ENCODE peak calls at places on chromosomes 3 and 15, in five cellular contexts. One of them, this sample, is unnamed.

GRCh38 chr15:77426871-77427270 is 6.2 kb downstream of the HMG20A start:
- ATAC-seq in left cardiac atrium: no peak
- ATAC-seq in activated CD8-positive, alpha-beta T cell treated with anti-CD3 and anti-CD28 coated beads, Interleukin-2, amount 10 ng/mL, durations not matched to agents 7 days and 5 days: peak
- ATAC-seq in central memory CD8-positive, alpha-beta T cell: no peak
- ATAC-seq in HCT116: no peak
- ATAC-seq in this sample: peak

GRCh38 chr3:76132154-76132470 is 346.8 kb upstream of the ZNF717 start:
- ATAC-seq in central memory CD8-positive, alpha-beta T cell: no peak
- ATAC-seq in activated CD8-positive, alpha-beta T cell treated with anti-CD3 and anti-CD28 coated beads, Interleukin-2, amount 10 ng/mL, durations not matched to agents 7 days and 5 days: no peak
- ATAC-seq in HCT116: no peak
- ATAC-seq in left cardiac atrium: no peak
- ATAC-seq in this sample: no peak

GRCh38 chr3:53169045-53169831 is 8.2 kb downstream of the PRKCD start:
- ATAC-seq in central memory CD8-positive, alpha-beta T cell: no peak
- ATAC-seq in HCT116: no peak
- ATAC-seq in activated CD8-positive, alpha-beta T cell treated with anti-CD3 and anti-CD28 coated beads, Interleukin-2, amount 10 ng/mL, durations not matched to agents 7 days and 5 days: peak
- ATAC-seq in left cardiac atrium: no peak
- ATAC-seq in this sample: no peak

GRCh38 chr3:48011771-48012170 is 4.4 kb downstream of the MAP4 start:
- ATAC-seq in left cardiac atrium: no peak
- ATAC-seq in central memory CD8-positive, alpha-beta T cell: no peak
- ATAC-seq in HCT116: no peak
- ATAC-seq in activated CD8-positive, alpha-beta T cell treated with anti-CD3 and anti-CD28 coated beads, Interleukin-2, amount 10 ng/mL, durations not matched to agents 7 days and 5 days: no peak
- ATAC-seq in this sample: no peak

GRCh38 chr15:41935566-41936020 is 36.8 kb downstream of the EHD4 start:
- ATAC-seq in left cardiac atrium: no peak
- ATAC-seq in HCT116: no peak
- ATAC-seq in activated CD8-positive, alpha-beta T cell treated with anti-CD3 and anti-CD28 coated beads, Interleukin-2, amount 10 ng/mL, durations not matched to agents 7 days and 5 days: no peak
- ATAC-seq in central memory CD8-positive, alpha-beta T cell: no peak
- ATAC-seq in this sample: peak

GRCh38 chr15:74978077-74978476 is 17.3 kb upstream of the SCAMP5 start:
- ATAC-seq in activated CD8-positive, alpha-beta T cell treated with anti-CD3 and anti-CD28 coated beads, Interleukin-2, amount 10 ng/mL, durations not matched to agents 7 days and 5 days: no peak
- ATAC-seq in left cardiac atrium: no peak
- ATAC-seq in central memory CD8-positive, alpha-beta T cell: no peak
- ATAC-seq in HCT116: peak
- ATAC-seq in this sample: no peak

GRCh38 chr3:189563841-189564563 is 67.2 kb upstream of the TP63 start:
- ATAC-seq in central memory CD8-positive, alpha-beta T cell: peak
- ATAC-seq in HCT116: peak
- ATAC-seq in activated CD8-positive, alpha-beta T cell treated with anti-CD3 and anti-CD28 coated beads, Interleukin-2, amount 10 ng/mL, durations not matched to agents 7 days and 5 days: peak
- ATAC-seq in left cardiac atrium: no peak
- ATAC-seq in this sample: peak

GRCh38 chr15:77550275-77551251 is 82.1 kb downstream of the LINGO1 start:
- ATAC-seq in activated CD8-positive, alpha-beta T cell treated with anti-CD3 and anti-CD28 coated beads, Interleukin-2, amount 10 ng/mL, durations not matched to agents 7 days and 5 days: no peak
- ATAC-seq in HCT116: no peak
- ATAC-seq in central memory CD8-positive, alpha-beta T cell: no peak
- ATAC-seq in left cardiac atrium: no peak
- ATAC-seq in this sample: no peak

GRCh38 chr3:72436863-72437592 is 411.2 kb downstream of the SHQ1 start:
- ATAC-seq in activated CD8-positive, alpha-beta T cell treated with anti-CD3 and anti-CD28 coated beads, Interleukin-2, amount 10 ng/mL, durations not matched to agents 7 days and 5 days: no peak
- ATAC-seq in left cardiac atrium: no peak
- ATAC-seq in HCT116: no peak
- ATAC-seq in central memory CD8-positive, alpha-beta T cell: no peak
- ATAC-seq in this sample: no peak

GRCh38 chr3:14680716-14681115 is 5.8 kb downstream of the C3orf20 start:
- ATAC-seq in left cardiac atrium: peak
- ATAC-seq in central memory CD8-positive, alpha-beta T cell: no peak
- ATAC-seq in HCT116: no peak
- ATAC-seq in activated CD8-positive, alpha-beta T cell treated with anti-CD3 and anti-CD28 coated beads, Interleukin-2, amount 10 ng/mL, durations not matched to agents 7 days and 5 days: no peak
- ATAC-seq in this sample: no peak

GRCh38 chr3:143998266-143998665 is 26.6 kb downstream of the DIPK2A start:
- ATAC-seq in central memory CD8-positive, alpha-beta T cell: no peak
- ATAC-seq in activated CD8-positive, alpha-beta T cell treated with anti-CD3 and anti-CD28 coated beads, Interleukin-2, amount 10 ng/mL, durations not matched to agents 7 days and 5 days: no peak
- ATAC-seq in left cardiac atrium: peak
- ATAC-seq in HCT116: no peak
- ATAC-seq in this sample: peak

GRCh38 chr3:64104691-64105101 is 81.4 kb upstream of the PSMD6 start:
- ATAC-seq in activated CD8-positive, alpha-beta T cell treated with anti-CD3 and anti-CD28 coated beads, Interleukin-2, amount 10 ng/mL, durations not matched to agents 7 days and 5 days: no peak
- ATAC-seq in central memory CD8-positive, alpha-beta T cell: no peak
- ATAC-seq in HCT116: no peak
- ATAC-seq in left cardiac atrium: peak
- ATAC-seq in this sample: peak

GRCh38 chr3:185631108-185631507 is 45.0 kb downstream of the SENP2 start:
- ATAC-seq in HCT116: no peak
- ATAC-seq in activated CD8-positive, alpha-beta T cell treated with anti-CD3 and anti-CD28 coated beads, Interleukin-2, amount 10 ng/mL, durations not matched to agents 7 days and 5 days: no peak
- ATAC-seq in left cardiac atrium: no peak
- ATAC-seq in central memory CD8-positive, alpha-beta T cell: no peak
- ATAC-seq in this sample: no peak

GRCh38 chr3:163721596-163721995 is 1356.7 kb downstream of the SI start:
- ATAC-seq in left cardiac atrium: no peak
- ATAC-seq in HCT116: no peak
- ATAC-seq in central memory CD8-positive, alpha-beta T cell: no peak
- ATAC-seq in activated CD8-positive, alpha-beta T cell treated with anti-CD3 and anti-CD28 coated beads, Interleukin-2, amount 10 ng/mL, durations not matched to agents 7 days and 5 days: no peak
- ATAC-seq in this sample: peak

GRCh38 chr15:60091150-60091549 is 87.0 kb downstream of the FOXB1 start:
- ATAC-seq in left cardiac atrium: peak
- ATAC-seq in central memory CD8-positive, alpha-beta T cell: no peak
- ATAC-seq in activated CD8-positive, alpha-beta T cell treated with anti-CD3 and anti-CD28 coated beads, Interleukin-2, amount 10 ng/mL, durations not matched to agents 7 days and 5 days: no peak
- ATAC-seq in HCT116: no peak
- ATAC-seq in this sample: no peak

GRCh38 chr3:25037049-25037547 is 391.0 kb upstream of the RARB start:
- ATAC-seq in left cardiac atrium: peak
- ATAC-seq in activated CD8-positive, alpha-beta T cell treated with anti-CD3 and anti-CD28 coated beads, Interleukin-2, amount 10 ng/mL, durations not matched to agents 7 days and 5 days: no peak
- ATAC-seq in HCT116: no peak
- ATAC-seq in central memory CD8-positive, alpha-beta T cell: no peak
- ATAC-seq in this sample: no peak

GRCh38 chr3:162998205-162998604 is 1501.6 kb downstream of the OTOL1 start:
- ATAC-seq in central memory CD8-positive, alpha-beta T cell: no peak
- ATAC-seq in left cardiac atrium: no peak
- ATAC-seq in HCT116: no peak
- ATAC-seq in activated CD8-positive, alpha-beta T cell treated with anti-CD3 and anti-CD28 coated beads, Interleukin-2, amount 10 ng/mL, durations not matched to agents 7 days and 5 days: no peak
- ATAC-seq in this sample: no peak

GRCh38 chr15:71512281-71513016 is 297.9 kb upstream of the NR2E3 start:
- ATAC-seq in left cardiac atrium: no peak
- ATAC-seq in activated CD8-positive, alpha-beta T cell treated with anti-CD3 and anti-CD28 coated beads, Interleukin-2, amount 10 ng/mL, durations not matched to agents 7 days and 5 days: no peak
- ATAC-seq in HCT116: no peak
- ATAC-seq in central memory CD8-positive, alpha-beta T cell: no peak
- ATAC-seq in this sample: no peak

GRCh38 chr15:41930221-41930866 is 36.5 kb upstream of the SPTBN5 start:
- ATAC-seq in HCT116: peak
- ATAC-seq in left cardiac atrium: peak
- ATAC-seq in activated CD8-positive, alpha-beta T cell treated with anti-CD3 and anti-CD28 coated beads, Interleukin-2, amount 10 ng/mL, durations not matched to agents 7 days and 5 days: no peak
- ATAC-seq in central memory CD8-positive, alpha-beta T cell: no peak
- ATAC-seq in this sample: no peak

GRCh38 chr15:57681011-57681410 is 25.5 kb upstream of the POLR2M start:
- ATAC-seq in activated CD8-positive, alpha-beta T cell treated with anti-CD3 and anti-CD28 coated beads, Interleukin-2, amount 10 ng/mL, durations not matched to agents 7 days and 5 days: no peak
- ATAC-seq in HCT116: no peak
- ATAC-seq in left cardiac atrium: no peak
- ATAC-seq in central memory CD8-positive, alpha-beta T cell: no peak
- ATAC-seq in this sample: no peak

GRCh38 chr15:55981596-55982249 is 11.7 kb downstream of the NEDD4 start:
- ATAC-seq in left cardiac atrium: no peak
- ATAC-seq in activated CD8-positive, alpha-beta T cell treated with anti-CD3 and anti-CD28 coated beads, Interleukin-2, amount 10 ng/mL, durations not matched to agents 7 days and 5 days: no peak
- ATAC-seq in central memory CD8-positive, alpha-beta T cell: no peak
- ATAC-seq in HCT116: no peak
- ATAC-seq in this sample: no peak

GRCh38 chr3:61580982-61581654 is 19.7 kb downstream of the PTPRG start:
- ATAC-seq in left cardiac atrium: no peak
- ATAC-seq in central memory CD8-positive, alpha-beta T cell: no peak
- ATAC-seq in HCT116: no peak
- ATAC-seq in activated CD8-positive, alpha-beta T cell treated with anti-CD3 and anti-CD28 coated beads, Interleukin-2, amount 10 ng/mL, durations not matched to agents 7 days and 5 days: no peak
- ATAC-seq in this sample: no peak

GRCh38 chr3:197525706-197526105 is 30.1 kb downstream of the BDH1 start:
- ATAC-seq in HCT116: peak
- ATAC-seq in central memory CD8-positive, alpha-beta T cell: no peak
- ATAC-seq in activated CD8-positive, alpha-beta T cell treated with anti-CD3 and anti-CD28 coated beads, Interleukin-2, amount 10 ng/mL, durations not matched to agents 7 days and 5 days: no peak
- ATAC-seq in left cardiac atrium: no peak
- ATAC-seq in this sample: no peak

GRCh38 chr3:13276438-13277129 is 143.5 kb downstream of the NUP210 start:
- ATAC-seq in left cardiac atrium: peak
- ATAC-seq in central memory CD8-positive, alpha-beta T cell: no peak
- ATAC-seq in activated CD8-positive, alpha-beta T cell treated with anti-CD3 and anti-CD28 coated beads, Interleukin-2, amount 10 ng/mL, durations not matched to agents 7 days and 5 days: no peak
- ATAC-seq in HCT116: no peak
- ATAC-seq in this sample: no peak

GRCh38 chr3:45178131-45179023 is 32.2 kb upstream of the CDCP1 start:
- ATAC-seq in left cardiac atrium: no peak
- ATAC-seq in central memory CD8-positive, alpha-beta T cell: no peak
- ATAC-seq in activated CD8-positive, alpha-beta T cell treated with anti-CD3 and anti-CD28 coated beads, Interleukin-2, amount 10 ng/mL, durations not matched to agents 7 days and 5 days: no peak
- ATAC-seq in HCT116: peak
- ATAC-seq in this sample: no peak

GRCh38 chr3:132593950-132594328 is 3.1 kb upstream of the ACKR4 start:
- ATAC-seq in activated CD8-positive, alpha-beta T cell treated with anti-CD3 and anti-CD28 coated beads, Interleukin-2, amount 10 ng/mL, durations not matched to agents 7 days and 5 days: no peak
- ATAC-seq in central memory CD8-positive, alpha-beta T cell: no peak
- ATAC-seq in left cardiac atrium: peak
- ATAC-seq in HCT116: no peak
- ATAC-seq in this sample: no peak

GRCh38 chr15:62115847-62116246 is 49.1 kb downstream of the C2CD4A start:
- ATAC-seq in HCT116: no peak
- ATAC-seq in left cardiac atrium: no peak
- ATAC-seq in activated CD8-positive, alpha-beta T cell treated with anti-CD3 and anti-CD28 coated beads, Interleukin-2, amount 10 ng/mL, durations not matched to agents 7 days and 5 days: no peak
- ATAC-seq in central memory CD8-positive, alpha-beta T cell: no peak
- ATAC-seq in this sample: no peak